ENCODE peak calls at places on chromosomes 5 and 9, in ten cellular contexts. One of them, this sample, is unnamed.

GRCh38 chr9:89999176-89999533 is 394.3 kb downstream of the GADD45G start:
- DNase-seq in cardiac fibroblast: no peak
- DNase-seq in HT1080: no peak
- DNase-seq in CD8-positive, alpha-beta T cell: no peak
- DNase-seq in germinal center: no peak
- DNase-seq in stimulated activated CD4-positive, alpha-beta T cell treated with anti-CD3 and anti-CD28 coated beads, Interleukin-1b, Interleukin-23, amount 100 ng/mL, for 24 hours: no peak
- DNase-seq in GM04504: no peak
- DNase-seq in tibial nerve: no peak
- DNase-seq in nucleus accumbens: no peak
- DNase-seq in osteocyte: no peak
- DNase-seq in this sample: no peak

GRCh38 chr9:93134740-93135444 is 841 bp upstream of the NINJ1 start:
- DNase-seq in stimulated activated CD4-positive, alpha-beta T cell treated with anti-CD3 and anti-CD28 coated beads, Interleukin-1b, Interleukin-23, amount 100 ng/mL, for 24 hours: no peak
- DNase-seq in germinal center: peak
- DNase-seq in CD8-positive, alpha-beta T cell: no peak
- DNase-seq in cardiac fibroblast: no peak
- DNase-seq in nucleus accumbens: no peak
- DNase-seq in GM04504: no peak
- DNase-seq in tibial nerve: no peak
- DNase-seq in HT1080: no peak
- DNase-seq in osteocyte: no peak
- DNase-seq in this sample: no peak

GRCh38 chr9:68894502-68894901 is 119.4 kb downstream of the PRKACG start:
- DNase-seq in tibial nerve: no peak
- DNase-seq in cardiac fibroblast: no peak
- DNase-seq in GM04504: no peak
- DNase-seq in osteocyte: no peak
- DNase-seq in HT1080: no peak
- DNase-seq in CD8-positive, alpha-beta T cell: no peak
- DNase-seq in germinal center: no peak
- DNase-seq in stimulated activated CD4-positive, alpha-beta T cell treated with anti-CD3 and anti-CD28 coated beads, Interleukin-1b, Interleukin-23, amount 100 ng/mL, for 24 hours: no peak
- DNase-seq in nucleus accumbens: no peak
- DNase-seq in this sample: no peak

GRCh38 chr5:15222156-15222555 is 277.8 kb upstream of the FBXL7 start:
- DNase-seq in stimulated activated CD4-positive, alpha-beta T cell treated with anti-CD3 and anti-CD28 coated beads, Interleukin-1b, Interleukin-23, amount 100 ng/mL, for 24 hours: no peak
- DNase-seq in nucleus accumbens: no peak
- DNase-seq in germinal center: no peak
- DNase-seq in osteocyte: no peak
- DNase-seq in GM04504: no peak
- DNase-seq in tibial nerve: no peak
- DNase-seq in cardiac fibroblast: no peak
- DNase-seq in CD8-positive, alpha-beta T cell: no peak
- DNase-seq in HT1080: no peak
- DNase-seq in this sample: no peak

GRCh38 chr9:136859821-136860269 is 6.3 kb downstream of the EDF1 start:
- DNase-seq in HT1080: no peak
- DNase-seq in cardiac fibroblast: no peak
- DNase-seq in germinal center: no peak
- DNase-seq in nucleus accumbens: no peak
- DNase-seq in stimulated activated CD4-positive, alpha-beta T cell treated with anti-CD3 and anti-CD28 coated beads, Interleukin-1b, Interleukin-23, amount 100 ng/mL, for 24 hours: no peak
- DNase-seq in tibial nerve: no peak
- DNase-seq in CD8-positive, alpha-beta T cell: no peak
- DNase-seq in osteocyte: no peak
- DNase-seq in GM04504: no peak
- DNase-seq in this sample: no peak

GRCh38 chr9:7979591-7979990 is 180.0 kb upstream of the DMAC1 start:
- DNase-seq in HT1080: no peak
- DNase-seq in germinal center: no peak
- DNase-seq in tibial nerve: no peak
- DNase-seq in osteocyte: no peak
- DNase-seq in stimulated activated CD4-positive, alpha-beta T cell treated with anti-CD3 and anti-CD28 coated beads, Interleukin-1b, Interleukin-23, amount 100 ng/mL, for 24 hours: no peak
- DNase-seq in CD8-positive, alpha-beta T cell: no peak
- DNase-seq in GM04504: no peak
- DNase-seq in nucleus accumbens: no peak
- DNase-seq in cardiac fibroblast: no peak
- DNase-seq in this sample: no peak

GRCh38 chr5:142674438-142675210 is 11.3 kb downstream of the FGF1 start:
- DNase-seq in stimulated activated CD4-positive, alpha-beta T cell treated with anti-CD3 and anti-CD28 coated beads, Interleukin-1b, Interleukin-23, amount 100 ng/mL, for 24 hours: no peak
- DNase-seq in cardiac fibroblast: peak
- DNase-seq in GM04504: peak
- DNase-seq in tibial nerve: no peak
- DNase-seq in nucleus accumbens: no peak
- DNase-seq in germinal center: no peak
- DNase-seq in CD8-positive, alpha-beta T cell: no peak
- DNase-seq in HT1080: peak
- DNase-seq in osteocyte: no peak
- DNase-seq in this sample: no peak

GRCh38 chr9:91557352-91557751 is 133.7 kb upstream of the NFIL3 start:
- DNase-seq in tibial nerve: no peak
- DNase-seq in cardiac fibroblast: no peak
- DNase-seq in germinal center: no peak
- DNase-seq in nucleus accumbens: no peak
- DNase-seq in osteocyte: no peak
- DNase-seq in stimulated activated CD4-positive, alpha-beta T cell treated with anti-CD3 and anti-CD28 coated beads, Interleukin-1b, Interleukin-23, amount 100 ng/mL, for 24 hours: no peak
- DNase-seq in HT1080: no peak
- DNase-seq in CD8-positive, alpha-beta T cell: no peak
- DNase-seq in GM04504: no peak
- DNase-seq in this sample: no peak

GRCh38 chr5:168471785-168472184 is 14.5 kb upstream of the RARS1 start:
- DNase-seq in CD8-positive, alpha-beta T cell: no peak
- DNase-seq in cardiac fibroblast: no peak
- DNase-seq in germinal center: no peak
- DNase-seq in stimulated activated CD4-positive, alpha-beta T cell treated with anti-CD3 and anti-CD28 coated beads, Interleukin-1b, Interleukin-23, amount 100 ng/mL, for 24 hours: no peak
- DNase-seq in nucleus accumbens: no peak
- DNase-seq in tibial nerve: no peak
- DNase-seq in HT1080: peak
- DNase-seq in osteocyte: no peak
- DNase-seq in GM04504: peak
- DNase-seq in this sample: no peak

GRCh38 chr5:147554285-147554817 is 44.5 kb upstream of the DPYSL3 start:
- DNase-seq in GM04504: peak
- DNase-seq in tibial nerve: peak
- DNase-seq in nucleus accumbens: no peak
- DNase-seq in cardiac fibroblast: peak
- DNase-seq in CD8-positive, alpha-beta T cell: no peak
- DNase-seq in osteocyte: no peak
- DNase-seq in stimulated activated CD4-positive, alpha-beta T cell treated with anti-CD3 and anti-CD28 coated beads, Interleukin-1b, Interleukin-23, amount 100 ng/mL, for 24 hours: no peak
- DNase-seq in germinal center: no peak
- DNase-seq in HT1080: no peak
- DNase-seq in this sample: no peak

GRCh38 chr5:157506981-157507780 is 47.2 kb downstream of the NIPAL4 start:
- DNase-seq in GM04504: no peak
- DNase-seq in cardiac fibroblast: peak
- DNase-seq in tibial nerve: no peak
- DNase-seq in germinal center: no peak
- DNase-seq in CD8-positive, alpha-beta T cell: no peak
- DNase-seq in nucleus accumbens: no peak
- DNase-seq in osteocyte: no peak
- DNase-seq in stimulated activated CD4-positive, alpha-beta T cell treated with anti-CD3 and anti-CD28 coated beads, Interleukin-1b, Interleukin-23, amount 100 ng/mL, for 24 hours: no peak
- DNase-seq in HT1080: peak
- DNase-seq in this sample: no peak

GRCh38 chr9:79134654-79135053 is 437.1 kb upstream of the TLE4 start:
- DNase-seq in stimulated activated CD4-positive, alpha-beta T cell treated with anti-CD3 and anti-CD28 coated beads, Interleukin-1b, Interleukin-23, amount 100 ng/mL, for 24 hours: no peak
- DNase-seq in HT1080: peak
- DNase-seq in cardiac fibroblast: peak
- DNase-seq in CD8-positive, alpha-beta T cell: no peak
- DNase-seq in tibial nerve: no peak
- DNase-seq in osteocyte: no peak
- DNase-seq in nucleus accumbens: no peak
- DNase-seq in germinal center: peak
- DNase-seq in GM04504: no peak
- DNase-seq in this sample: no peak

GRCh38 chr5:139644001-139644456 is 4.1 kb upstream of the CXXC5 start:
- DNase-seq in cardiac fibroblast: no peak
- DNase-seq in tibial nerve: no peak
- DNase-seq in HT1080: no peak
- DNase-seq in germinal center: no peak
- DNase-seq in stimulated activated CD4-positive, alpha-beta T cell treated with anti-CD3 and anti-CD28 coated beads, Interleukin-1b, Interleukin-23, amount 100 ng/mL, for 24 hours: no peak
- DNase-seq in CD8-positive, alpha-beta T cell: no peak
- DNase-seq in osteocyte: no peak
- DNase-seq in nucleus accumbens: no peak
- DNase-seq in GM04504: no peak
- DNase-seq in this sample: no peak

GRCh38 chr5:112995764-112996618 is 19.4 kb downstream of the DCP2 start:
- DNase-seq in CD8-positive, alpha-beta T cell: peak
- DNase-seq in HT1080: peak
- DNase-seq in stimulated activated CD4-positive, alpha-beta T cell treated with anti-CD3 and anti-CD28 coated beads, Interleukin-1b, Interleukin-23, amount 100 ng/mL, for 24 hours: peak
- DNase-seq in tibial nerve: peak
- DNase-seq in nucleus accumbens: peak
- DNase-seq in germinal center: peak
- DNase-seq in GM04504: peak
- DNase-seq in osteocyte: peak
- DNase-seq in cardiac fibroblast: peak
- DNase-seq in this sample: peak